ENCODE peak calls at places on chromosomes 11 and 22, in six cellular contexts. N is stimulated activated CD8-positive, alpha-beta memory T cell treated with anti-CD3 and anti-CD28 coated beads, Interleukin-4, amount 100 ng/mL, for 4 hours; M is anterior cingulate cortex; U is activated CD4-positive, alpha-beta T cell treated with anti-CD3 and anti-CD28 coated beads, Interleukin-2, amount 50 U/mL, for 4 hours; S is ureter; P is nucleus accumbens. O is an unnamed sample.

GRCh38 chr22:45952151-45952550 is 24.8 kb downstream of the WNT7B start:
- DNase-seq in M (no peak), N (no peak), U (no peak), P (no peak), S (no peak), O (no peak)

GRCh38 chr11:94786264-94787126 is 18.3 kb downstream of the AMOTL1 start:
- DNase-seq in S (no peak), N (no peak), U (no peak), P (no peak), M (no peak), O (no peak)

GRCh38 chr22:46089426-46090041 is 60.8 kb upstream of the PPARA start:
- DNase-seq in N (no peak), P (no peak), U (no peak), S (no peak), M (no peak), O (no peak)

GRCh38 chr11:86277741-86278140 is 24.3 kb upstream of the HIKESHI start:
- DNase-seq in U (no peak), N (no peak), S (no peak), P (no peak), M (no peak), O (no peak)

GRCh38 chr11:73335204-73335923 is 27.3 kb downstream of the ARHGEF17 start:
- DNase-seq in M (peak), S (peak), N (peak), U (peak), P (peak), O (peak)

GRCh38 chr11:111500481-111500880 is 11.7 kb downstream of the BTG4 start:
- DNase-seq in P (no peak), M (no peak), S (no peak), N (no peak), U (no peak), O (no peak)

GRCh38 chr11:73267122-73267846 is 4.9 kb upstream of the P2RY6 start:
- DNase-seq in M (no peak), P (no peak), N (no peak), S (peak), U (no peak), O (no peak)

GRCh38 chr22:35072939-35073338 is 7.0 kb downstream of the ISX start:
- DNase-seq in M (no peak), U (no peak), P (no peak), S (no peak), N (no peak), O (no peak)

GRCh38 chr22:50243704-50244419 is 961 bp downstream of the TUBGCP6 start:
- DNase-seq in M (no peak), N (no peak), S (no peak), P (no peak), U (no peak), O (no peak)

GRCh38 chr11:85619497-85619896 is 7.6 kb downstream of the DLG2 start:
- DNase-seq in P (no peak), M (no peak), N (no peak), U (no peak), S (no peak), O (no peak)

GRCh38 chr11:75311858-75312288 is 39.6 kb downstream of the ARRB1 start:
- DNase-seq in P (peak), N (no peak), M (peak), S (peak), U (no peak), O (peak)

GRCh38 chr11:122634507-122634906 is 21.0 kb upstream of the UBASH3B start:
- DNase-seq in U (no peak), N (no peak), P (no peak), S (peak), M (no peak), O (no peak)

GRCh38 chr11:32615422-32615821 is 31.8 kb downstream of the EIF3M start:
- DNase-seq in U (no peak), M (no peak), N (no peak), S (no peak), P (no peak), O (no peak)

GRCh38 chr11:59222464-59223065 is 9.8 kb upstream of the MPEG1 start:
- DNase-seq in P (no peak), U (no peak), N (no peak), S (no peak), M (no peak), O (no peak)